ENCODE peak calls at places on chromosome 10, in eight cellular contexts. F is hepatocyte; A is Ammon's horn; N is activated T-helper 1 cell treated with Interleukin-2 at 50 U/mL for 16 hours; M is H4; W is GM12891; J is stimulated activated CD4-positive, alpha-beta T cell treated with anti-CD3 and anti-CD28 coated beads, Interleukin-2, amount 100 ng/mL, for 48 hours; D is endothelial cell. O is an unnamed sample.

GRCh38 chr10:33005322-33006282 is 47.6 kb upstream of the ITGB1 start:
- DNase-seq in A (peak), F (peak), N (peak), D (peak), W (no peak), M (peak), J (no peak), O (no peak)

GRCh38 chr10:128058106-128058745 is 68.0 kb downstream of the MKI67 start:
- DNase-seq in J (no peak), D (no peak), M (no peak), N (no peak), W (no peak), F (no peak), A (no peak), O (no peak)

GRCh38 chr10:93083743-93084539 is 10.2 kb downstream of the CYP26A1 start:
- DNase-seq in D (no peak), A (no peak), W (no peak), N (no peak), J (no peak), F (no peak), M (no peak), O (no peak)

GRCh38 chr10:126272526-126272925 is 115.8 kb downstream of the ADAM12 start:
- DNase-seq in N (no peak), D (no peak), A (no peak), F (no peak), M (no peak), J (no peak), W (no peak), O (no peak)

GRCh38 chr10:6774406-6774805 is 194.3 kb upstream of the PRKCQ start:
- DNase-seq in D (no peak), W (no peak), M (no peak), J (no peak), A (no peak), F (no peak), N (no peak), O (no peak)

GRCh38 chr10:34792881-34793280 is 22.2 kb downstream of the PARD3 start:
- DNase-seq in F (no peak), D (no peak), A (no peak), M (no peak), N (no peak), W (no peak), J (no peak), O (no peak)

GRCh38 chr10:132499367-132499685 is 38.3 kb upstream of the INPP5A start:
- DNase-seq in W (no peak), A (no peak), N (no peak), F (no peak), M (no peak), J (no peak), D (no peak), O (no peak)

GRCh38 chr10:65320256-65321026 is 1605.4 kb upstream of the LRRTM3 start:
- DNase-seq in F (no peak), J (no peak), D (no peak), A (peak), N (no peak), M (peak), W (no peak), O (no peak)

GRCh38 chr10:60732240-60733188 is 45.8 kb upstream of the CDK1 start:
- DNase-seq in D (peak), F (peak), J (no peak), A (no peak), M (no peak), N (peak), W (no peak), O (no peak)

GRCh38 chr10:1631282-1631681 is 106.0 kb downstream of the ADARB2 start:
- DNase-seq in N (no peak), D (no peak), W (no peak), M (no peak), F (no peak), J (no peak), A (no peak), O (peak)

GRCh38 chr10:101725843-101726242 is 30.9 kb upstream of the FBXW4 start:
- DNase-seq in A (no peak), J (no peak), M (no peak), D (no peak), N (no peak), F (peak), W (no peak), O (no peak)

GRCh38 chr10:63720072-63720537 is 198.9 kb downstream of the REEP3 start:
- DNase-seq in A (no peak), W (no peak), M (peak), F (peak), J (peak), D (peak), N (peak), O (peak)

GRCh38 chr10:31358688-31359330 is 39.8 kb downstream of the ZEB1 start:
- DNase-seq in M (no peak), F (no peak), D (no peak), N (no peak), J (no peak), A (no peak), W (no peak), O (no peak)

GRCh38 chr10:79380125-79380917 is 33.1 kb downstream of the PPIF start:
- DNase-seq in F (peak), W (no peak), N (no peak), A (peak), J (no peak), D (no peak), M (peak), O (no peak)

GRCh38 chr10:44390585-44391072 is 5.7 kb upstream of the CXCL12 start:
- DNase-seq in M (peak), D (no peak), J (no peak), F (no peak), N (no peak), A (no peak), W (no peak), O (no peak)

GRCh38 chr10:123833170-123833850 is 58.3 kb downstream of the CPXM2 start:
- DNase-seq in D (no peak), N (no peak), F (no peak), A (no peak), M (no peak), W (no peak), J (no peak), O (no peak)

GRCh38 chr10:59517961-59518360 is 155.6 kb upstream of the FAM13C start:
- DNase-seq in F (no peak), M (no peak), A (peak), D (no peak), J (no peak), N (no peak), W (no peak), O (no peak)

GRCh38 chr10:844552-844951 is 87.0 kb downstream of the LARP4B start:
- DNase-seq in N (no peak), J (no peak), A (no peak), F (no peak), W (no peak), M (peak), D (no peak), O (no peak)

GRCh38 chr10:86348321-86349210 is 18.0 kb downstream of the GRID1 start:
- DNase-seq in F (no peak), A (peak), N (no peak), D (no peak), J (no peak), W (no peak), M (no peak), O (no peak)

O was measured in Jurkat, Clone E6-1.